ENCODE peak calls at places on chromosomes 6 and 20, in ten cellular contexts. B is substantia nigra, J is aorta, M is psoas muscle, P is left ventricle myocardium inferior, F is thoracic aorta, Y is stomach, T is fibroblast of lung, E is endothelial cell of umbilical vein, A is mesendoderm. S is an unnamed sample.
A peak's percentile ranks its signal among the peaks of the same experiment; 100 is the strongest.

GRCh38 chr6:98929498-98930060 is 18.2 kb downstream of the FBXL4 start:
- DNase-seq in B (no peak), J (no peak), M (no peak), P (no peak), F (no peak), Y (no peak), T (no peak), E (no peak), A (no peak), S (no peak)

GRCh38 chr6:166786704-166787293 is 159.7 kb upstream of the RPS6KA2 start:
- DNase-seq in B (no peak), J (no peak), M (no peak), P (no peak), F (no peak), Y (no peak), T (peak; percentile 76), E (peak; percentile 61), A (peak; percentile 76), S (no peak)

GRCh38 chr6:163293286-163293685 is 121.2 kb upstream of the QKI start:
- DNase-seq in B (no peak), J (no peak), M (no peak), P (no peak), F (no peak), Y (no peak), T (no peak), E (no peak), A (no peak), S (no peak)

GRCh38 chr6:41442800-41443501 is 103.2 kb upstream of the FOXP4 start:
- DNase-seq in B (no peak), J (peak; percentile 88), M (peak; percentile 63), P (peak; percentile 50), F (no peak), Y (peak; percentile 50), T (peak; percentile 75), E (no peak), A (peak; percentile 95), S (peak; percentile 82)

GRCh38 chr6:32046450-32047083 is 8.4 kb downstream of the CYP21A2 start:
- DNase-seq in B (peak; percentile 24), J (peak; percentile 82), M (peak; percentile 64), P (peak; percentile 40), F (no peak), Y (no peak), T (peak; percentile 23), E (no peak), A (peak; percentile 57), S (peak; percentile 79)

GRCh38 chr20:2042400-2042799 is 48.5 kb upstream of the PDYN start:
- DNase-seq in B (no peak), J (no peak), M (no peak), P (no peak), F (no peak), Y (no peak), T (peak; percentile 1), E (no peak), A (no peak), S (no peak)

GRCh38 chr20:41086402-41087324 is 50.7 kb upstream of the PLCG1 start:
- DNase-seq in B (no peak), J (no peak), M (no peak), P (no peak), F (no peak), Y (no peak), T (no peak), E (peak; percentile 82), A (no peak), S (no peak)

GRCh38 chr20:14568225-14568624 is 230.8 kb upstream of the FLRT3 start:
- DNase-seq in B (no peak), J (no peak), M (no peak), P (no peak), F (no peak), Y (no peak), T (no peak), E (no peak), A (peak; percentile 51), S (no peak)

GRCh38 chr6:28941681-28942448 is 18.1 kb upstream of the TRIM27 start:
- DNase-seq in B (no peak), J (no peak), M (no peak), P (no peak), F (no peak), Y (no peak), T (no peak), E (no peak), A (no peak), S (no peak)

GRCh38 chr6:49766762-49767161 is 20.3 kb downstream of the PGK2 start:
- DNase-seq in B (no peak), J (no peak), M (no peak), P (no peak), F (no peak), Y (no peak), T (no peak), E (no peak), A (no peak), S (no peak)

DNA sequence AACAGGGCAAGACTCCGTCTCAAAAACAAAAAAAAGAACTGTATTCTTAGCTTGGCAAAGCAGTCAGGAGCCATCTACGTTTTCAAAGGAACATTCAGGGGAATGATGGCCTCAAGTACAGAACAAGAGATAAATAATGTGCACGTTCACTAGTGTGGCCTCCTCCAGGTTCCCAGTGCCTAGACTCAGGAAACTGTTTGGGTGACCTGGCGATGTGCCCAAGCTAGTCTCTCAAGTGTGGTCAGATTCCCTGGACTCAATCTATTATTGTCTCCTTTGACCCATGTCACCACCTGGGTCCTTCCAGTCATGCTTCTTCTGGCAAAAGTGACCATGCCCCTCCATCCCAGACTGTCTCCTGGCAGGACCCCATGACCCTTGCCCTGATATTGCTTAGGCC is 23.7 kb downstream of the TRAF3IP2 start:
- DNase-seq in B (no peak), J (no peak), M (no peak), P (no peak), F (no peak), Y (no peak), T (no peak), E (no peak), A (no peak), S (no peak)
- H3K27ac ChIP-seq in B (no peak overlapping the region), J (no peak overlapping the region), M (peak overlapping the region; percentile 63), P (peak overlapping the region; percentile 71), F (no peak overlapping the region), Y (no peak overlapping the region), T (no peak overlapping the region), E (no peak overlapping the region), A (no peak overlapping the region), S (peak overlapping the region; percentile 14)

GRCh38 chr6:170046786-170047626 is 243.9 kb downstream of the DLL1 start:
- DNase-seq in B (no peak), J (peak; percentile 55), M (no peak), P (no peak), F (no peak), Y (peak; percentile 20), T (peak; percentile 55), E (no peak), A (no peak), S (no peak)

GRCh38 chr6:170049641-170050491 is 241.0 kb downstream of the DLL1 start:
- DNase-seq in B (no peak), J (peak; percentile 80), M (peak; percentile 89), P (peak; percentile 87), F (no peak), Y (peak; percentile 62), T (peak; percentile 97), E (no peak), A (no peak), S (peak; percentile 48)

GRCh38 chr6:170047813-170048212 is 243.1 kb downstream of the DLL1 start:
- DNase-seq in B (no peak), J (peak; percentile 60), M (no peak), P (no peak), F (no peak), Y (peak; percentile 17), T (no peak), E (no peak), A (no peak), S (peak; percentile 46)

GRCh38 chr6:170050591-170051041 is 240.3 kb downstream of the DLL1 start:
- DNase-seq in B (no peak), J (peak; percentile 49), M (no peak), P (no peak), F (no peak), Y (peak; percentile 17), T (no peak), E (no peak), A (no peak), S (peak; percentile 51)

DNA sequence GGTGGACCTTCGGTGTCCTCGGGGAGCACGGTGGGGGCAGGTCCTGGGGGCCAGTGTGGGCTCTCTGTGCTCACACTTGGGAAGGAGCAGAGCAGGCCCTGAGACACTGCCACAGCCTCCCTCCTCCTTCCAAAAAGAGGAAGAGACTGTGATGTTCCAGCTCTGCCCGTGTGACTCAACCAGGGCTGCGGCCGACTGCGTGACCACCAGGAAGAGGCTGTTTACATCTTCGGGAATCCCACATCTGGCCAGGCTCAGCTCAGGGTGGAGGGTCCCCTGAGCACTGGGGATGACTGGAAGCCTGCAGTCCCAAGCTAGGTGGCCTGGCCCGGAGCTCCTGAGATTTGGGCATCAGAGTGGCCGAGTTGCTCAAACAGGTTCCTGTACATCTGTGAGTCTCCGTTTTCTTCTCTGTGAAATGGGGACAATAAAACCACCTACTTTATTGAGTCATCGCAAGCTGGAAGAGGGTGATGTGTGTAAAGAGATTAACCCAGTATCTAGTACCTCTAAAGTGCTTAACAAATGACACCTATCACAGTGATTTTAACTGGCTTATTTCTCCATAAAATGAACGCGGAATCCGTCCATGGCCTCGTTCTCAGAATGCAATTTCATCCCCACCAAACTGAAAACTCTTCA is 242.1 kb downstream of the DLL1 start:
- DNase-seq in B (no peak), J (peak; percentile 75), M (peak; percentile 39), P (no peak), F (no peak), Y (peak; percentile 50), T (peak; percentile 79), E (no peak), A (no peak), S (peak; percentile 60)
- H3K27ac ChIP-seq in B (no peak overlapping the region), J (no peak overlapping the region), M (no peak overlapping the region), P (peak overlapping the region; percentile 82), F (peak overlapping the region; percentile 20), Y (peak overlapping the region; percentile 77), T (peak overlapping the region; percentile 74), E (no peak overlapping the region), A (no peak overlapping the region), S (no peak overlapping the region)

DNA sequence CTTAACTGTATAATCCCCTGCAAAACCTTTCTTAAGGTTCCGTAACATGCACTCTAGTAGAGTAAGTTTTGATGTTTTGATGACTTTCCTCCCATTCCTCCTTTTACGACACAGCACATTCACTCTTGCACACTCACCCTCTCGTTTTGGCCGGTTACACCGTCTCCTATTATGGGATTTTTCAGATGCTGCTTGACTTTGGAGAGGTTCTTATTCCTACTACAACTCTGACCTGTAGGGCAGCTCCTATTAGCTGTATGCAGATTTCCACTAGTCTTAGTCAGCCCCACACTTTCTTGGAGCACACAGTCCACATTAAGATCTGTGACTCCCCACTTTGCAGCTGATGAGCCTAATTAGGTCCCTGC is 223.7 kb upstream of the SYNCRIP start:
- DNase-seq in B (no peak), J (no peak), M (no peak), P (no peak), F (no peak), Y (no peak), T (peak; percentile 62), E (no peak), A (no peak), S (no peak)
- H3K27ac ChIP-seq in B (no peak overlapping the region), J (peak overlapping the region; percentile 50), M (no peak overlapping the region), P (peak overlapping the region; percentile 34), F (peak overlapping the region; percentile 67), Y (peak overlapping the region; percentile 11), T (no peak overlapping the region), E (peak overlapping the region; percentile 83), A (no peak overlapping the region), S (peak overlapping the region; percentile 73)

DNA sequence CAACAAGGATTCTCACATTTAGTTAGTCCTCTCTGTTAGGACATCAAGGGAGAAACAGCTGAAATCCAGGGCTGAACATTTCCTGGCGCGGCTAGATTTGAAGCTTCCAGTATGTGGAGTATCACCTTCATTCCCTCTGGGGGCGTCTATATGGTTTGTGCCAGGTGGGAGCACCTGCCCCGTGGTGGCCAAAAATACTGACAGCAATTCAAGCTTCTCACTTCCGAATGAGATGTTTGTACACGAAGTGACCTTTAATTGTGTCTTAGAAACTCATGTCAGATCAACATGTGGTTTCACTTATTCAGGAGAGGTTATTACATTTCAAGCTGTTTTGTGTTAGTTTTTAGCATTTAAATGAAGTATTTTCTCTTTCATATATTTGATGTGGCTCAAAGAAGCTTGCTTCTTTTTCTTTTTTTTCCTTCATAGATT is 67.3 kb upstream of the ZNF217 start:
- DNase-seq in B (no peak), J (no peak), M (no peak), P (no peak), F (no peak), Y (no peak), T (peak; percentile 43), E (no peak), A (no peak), S (no peak)
- H3K27ac ChIP-seq in B (peak overlapping the region; percentile 26), J (no peak overlapping the region), M (peak overlapping the region; percentile 52), P (peak overlapping the region; percentile 79), F (no peak overlapping the region), Y (peak overlapping the region; percentile 66), T (peak overlapping the region; percentile 70), E (no peak overlapping the region), A (no peak overlapping the region), S (peak overlapping the region; percentile 55)